ENCODE peak calls at places on chromosomes 16 and 17, in ten cellular contexts. K is Calu3; U is cardiac fibroblast; B is NCI-H187; I is stimulated activated CD8-positive, alpha-beta memory T cell treated with anti-CD3 and anti-CD28 coated beads, Interleukin-7, amount 100 ng/mL, for 1 hour; N is posterior cingulate gyrus; W is effector CD4-positive, alpha-beta T cell; C is NCI-H1092; G is germinal center; A is ELF-1. Q is an unnamed sample.
A peak's percentile ranks its signal among the peaks of the same experiment; 100 is the strongest.

GRCh38 chr16:11501583-11502138 is 85.1 kb downstream of the LITAF start:
- DNase-seq in K (no peak), U (no peak), B (no peak), I (no peak), N (no peak), W (no peak), C (no peak), G (no peak), A (peak; percentile 74), Q (no peak)

GRCh38 chr16:49700222-49700927 is 155.5 kb downstream of the ZNF423 start:
- DNase-seq in K (no peak), U (peak; percentile 41), B (no peak), I (no peak), N (no peak), W (no peak), C (no peak), G (no peak), A (peak; percentile 62), Q (peak; percentile 67)

GRCh38 chr16:14069818-14070217 is 1.3 kb upstream of the MRTFB start:
- DNase-seq in K (no peak), U (no peak), B (no peak), I (no peak), N (no peak), W (no peak), C (no peak), G (no peak), A (no peak), Q (no peak)

GRCh38 chr16:4679854-4680636 is 13.3 kb upstream of the NUDT16L1 start:
- DNase-seq in K (peak; percentile 71), U (no peak), B (no peak), I (no peak), N (peak; percentile 42), W (no peak), C (peak; percentile 35), G (no peak), A (no peak), Q (peak; percentile 71)

GRCh38 chr17:33200587-33200986 is 92.5 kb downstream of the ASIC2 start:
- DNase-seq in K (no peak), U (peak; percentile 11), B (no peak), I (no peak), N (no peak), W (no peak), C (no peak), G (no peak), A (peak; percentile 20), Q (no peak)

GRCh38 chr17:81109957-81110356 is 55.4 kb upstream of the PVALEF start:
- DNase-seq in K (no peak), U (no peak), B (no peak), I (no peak), N (no peak), W (no peak), C (no peak), G (no peak), A (no peak), Q (no peak)

GRCh38 chr16:30535106-30535776 is 583 bp upstream of the ZNF747 start:
- DNase-seq in K (no peak), U (no peak), B (no peak), I (no peak), N (no peak), W (peak; percentile 29), C (no peak), G (no peak), A (peak; percentile 66), Q (peak; percentile 34)

GRCh38 chr17:9239821-9240658 is 218.7 kb downstream of the NTN1 start:
- DNase-seq in K (peak; percentile 39), U (peak; percentile 65), B (no peak), I (peak; percentile 39), N (peak; percentile 46), W (peak; percentile 51), C (no peak), G (peak; percentile 88), A (no peak), Q (peak; percentile 86)

GRCh38 chr16:11245988-11246387 is 10.0 kb downstream of the SOCS1 start:
- DNase-seq in K (no peak), U (no peak), B (no peak), I (no peak), N (no peak), W (no peak), C (no peak), G (no peak), A (no peak), Q (no peak)

GRCh38 chr16:58651965-58652348 is 22.3 kb upstream of the CNOT1 start:
- DNase-seq in K (no peak), U (peak; percentile 84), B (no peak), I (no peak), N (no peak), W (no peak), C (no peak), G (no peak), A (no peak), Q (no peak)

GRCh38 chr16:66774981-66775380 is 23.6 kb upstream of the DYNC1LI2 start:
- DNase-seq in K (no peak), U (peak; percentile 46), B (no peak), I (no peak), N (no peak), W (no peak), C (no peak), G (no peak), A (no peak), Q (no peak)

GRCh38 chr16:85570213-85570734 is 42.8 kb upstream of the GSE1 start:
- DNase-seq in K (peak; percentile 24), U (no peak), B (no peak), I (no peak), N (no peak), W (no peak), C (no peak), G (no peak), A (peak; percentile 37), Q (no peak)

Q was measured in left cardiac atrium.